ENCODE peak calls at places on chromosomes 11 and 22, in four cellular contexts. O, K, F and R are unnamed samples.
A peak's percentile ranks its signal among the peaks of the same experiment; 100 is the strongest.

GRCh38 chr22:38208549-38209097 is 6.8 kb downstream of the MAFF start:
- DNase-seq in O (no peak), K (no peak), F (no peak), R (no peak)

GRCh38 chr11:114738954-114739353 is 60.6 kb downstream of the NXPE2 start:
- DNase-seq in O (peak; percentile 22), K (peak; percentile 41), F (peak; percentile 78), R (peak; percentile 67)

GRCh38 chr11:13781153-13781552 is 112.7 kb downstream of the FAR1 start:
- DNase-seq in O (no peak), K (no peak), F (no peak), R (peak; percentile 13)

GRCh38 chr11:9774591-9775392 is 110.9 kb downstream of the SWAP70 start:
- DNase-seq in O (no peak), K (no peak), F (no peak), R (no peak)

GRCh38 chr22:20130319-20130718 is 1.3 kb upstream of the ZDHHC8 start:
- DNase-seq in O (no peak), K (no peak), F (peak; percentile 47), R (no peak)

GRCh38 chr11:85772700-85773099 is 38.2 kb downstream of the SYTL2 start:
- DNase-seq in O (no peak), K (no peak), F (no peak), R (no peak)

GRCh38 chr22:41296826-41297667 is 4.3 kb upstream of the ZC3H7B start:
- DNase-seq in O (no peak), K (no peak), F (no peak), R (no peak)

GRCh38 chr11:58914821-58915543 is 24.3 kb upstream of the GLYATL1 start:
- DNase-seq in O (no peak), K (no peak), F (no peak), R (no peak)

GRCh38 chr11:17102447-17102846 is 25.0 kb upstream of the RPS13 start:
- DNase-seq in O (no peak), K (no peak), F (no peak), R (no peak)

GRCh38 chr22:23789638-23790037 is 2.9 kb downstream of the SMARCB1 start:
- DNase-seq in O (no peak), K (no peak), F (no peak), R (no peak)

GRCh38 chr22:26616650-26617049 is 1.2 kb downstream of the CRYBB1 start:
- DNase-seq in O (no peak), K (no peak), F (peak; percentile 23), R (no peak)

GRCh38 chr22:44618400-44618799 is 83.6 kb upstream of the PRR5 start:
- DNase-seq in O (no peak), K (no peak), F (no peak), R (no peak)

GRCh38 chr11:117985953-117986887 is at the start of gene IL10RA:
- DNase-seq in O (peak; percentile 47), K (peak; percentile 78), F (peak; percentile 93), R (peak; percentile 94)

GRCh38 chr11:79255965-79256364 is 184.9 kb downstream of the TENM4 start:
- DNase-seq in O (no peak), K (no peak), F (no peak), R (no peak)

GRCh38 chr11:86355256-86355655 is 19.4 kb upstream of the CCDC81 start:
- DNase-seq in O (no peak), K (no peak), F (no peak), R (no peak)

GRCh38 chr11:88421530-88421929 is 84.0 kb upstream of the CTSC start:
- DNase-seq in O (no peak), K (no peak), F (peak; percentile 80), R (peak; percentile 72)

GRCh38 chr11:71165771-71166170 is 86.6 kb downstream of the SHANK2 start:
- DNase-seq in O (no peak), K (no peak), F (no peak), R (no peak)

GRCh38 chr11:124541204-124541603 is 2.2 kb downstream of the OR8B12 start:
- DNase-seq in O (no peak), K (no peak), F (no peak), R (no peak)

GRCh38 chr11:44728085-44728410 is 1.3 kb downstream of the TSPAN18 start:
- DNase-seq in O (no peak), K (no peak), F (no peak), R (no peak)

GRCh38 chr11:73218106-73218829 is at the start of gene P2RY2:
- DNase-seq in O (peak; percentile 47), K (peak; percentile 77), F (peak; percentile 71), R (peak; percentile 32)

GRCh38 chr11:30186748-30187147 is 44.1 kb upstream of the FSHB start:
- DNase-seq in O (no peak), K (no peak), F (no peak), R (no peak)

GRCh38 chr22:33747576-33748180 is 172.6 kb downstream of the LARGE1 start:
- DNase-seq in O (no peak), K (no peak), F (peak; percentile 7), R (peak; percentile 16)

GRCh38 chr22:49936973-49937757 is 18.7 kb downstream of the CRELD2 start:
- DNase-seq in O (no peak), K (peak; percentile 44), F (no peak), R (no peak)

GRCh38 chr22:37848587-37849088 is 581 bp upstream of the EIF3L start:
- DNase-seq in O (no peak), K (no peak), F (no peak), R (peak; percentile 34)

GRCh38 chr11:19281041-19281440 is 40.3 kb upstream of the E2F8 start:
- DNase-seq in O (no peak), K (no peak), F (peak; percentile 56), R (peak; percentile 37)

GRCh38 chr11:34056672-34057071 is 5.1 kb downstream of the CAPRIN1 start:
- DNase-seq in O (no peak), K (no peak), F (no peak), R (no peak)

GRCh38 chr11:57094206-57094940 is 87.4 kb upstream of the LRRC55 start:
- DNase-seq in O (no peak), K (no peak), F (no peak), R (no peak)

GRCh38 chr11:46122955-46123354 is 1.7 kb upstream of the PHF21A start:
- DNase-seq in O (no peak), K (no peak), F (no peak), R (no peak)

GRCh38 chr11:114149689-114150407 is 90.3 kb downstream of the ZBTB16 start:
- DNase-seq in O (no peak), K (no peak), F (no peak), R (no peak)

GRCh38 chr11:9203715-9204311 is 61.3 kb downstream of the DENND5A start:
- DNase-seq in O (no peak), K (no peak), F (no peak), R (peak; percentile 29)

GRCh38 chr22:50613291-50613981 is 12.8 kb downstream of the MAPK8IP2 start:
- DNase-seq in O (no peak), K (peak; percentile 86), F (no peak), R (no peak)

DNA sequence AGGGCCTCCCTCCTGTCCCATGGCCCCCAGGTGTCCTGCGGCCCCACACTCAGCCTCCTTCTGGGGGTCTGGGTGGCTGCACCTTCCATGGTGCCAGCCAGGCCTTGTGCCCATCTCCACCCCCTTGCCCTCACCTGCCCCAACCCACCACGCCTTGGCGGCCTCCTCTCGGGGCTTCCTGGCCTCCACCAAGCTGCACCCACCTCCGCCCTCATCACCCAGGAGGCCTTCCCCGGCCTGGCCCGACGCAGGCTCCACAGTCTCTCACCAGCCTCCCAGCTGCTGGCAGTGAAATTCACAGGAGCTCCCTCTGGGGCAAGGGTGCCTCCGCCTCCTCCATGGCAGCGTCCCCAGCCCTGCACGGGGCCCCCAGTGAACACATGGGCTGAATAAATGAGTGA is 35.9 kb upstream of the WNT7B start:
- DNase-seq in O (no peak), K (peak; percentile 53), F (no peak), R (no peak)
- H3K4me3 ChIP-seq in O (no peak overlapping the region), K (peak overlapping the region; percentile 50), F (peak overlapping the region; percentile 84), R (peak overlapping the region; percentile 86)

GRCh38 chr11:76588455-76589325 is 81.9 kb downstream of the LRRC32 start:
- DNase-seq in O (peak; percentile 50), K (no peak), F (peak; percentile 47), R (peak; percentile 28)
- H3K4me3 ChIP-seq in O (no peak overlapping the region), K (no peak overlapping the region), F (no peak overlapping the region), R (no peak overlapping the region)

DNA sequence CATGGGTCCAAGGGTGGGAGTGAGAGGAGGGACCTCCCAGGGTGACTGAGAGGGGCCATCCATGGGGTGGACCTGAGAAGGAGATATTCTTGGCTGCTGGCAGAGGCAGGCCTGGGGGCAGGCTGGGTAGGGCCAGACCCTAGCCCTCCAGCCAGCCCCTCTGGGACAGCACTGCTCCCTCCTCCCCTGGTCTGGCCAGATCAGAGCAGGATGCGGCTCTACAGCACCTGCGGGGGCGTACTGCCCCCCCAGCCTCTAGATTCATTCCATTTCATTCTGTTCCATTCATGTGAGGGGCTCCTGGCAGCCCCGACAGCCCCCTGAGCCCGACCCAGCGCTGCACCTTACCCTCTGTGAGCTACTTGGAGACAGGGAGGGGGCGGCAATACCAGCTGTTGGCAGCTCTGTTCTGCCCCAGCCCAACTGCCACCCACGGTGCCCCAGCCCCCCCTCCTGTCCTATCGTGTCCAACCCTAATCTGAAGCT is 34.3 kb upstream of the MYRF start:
- DNase-seq in O (no peak), K (no peak), F (no peak), R (no peak)
- H3K4me3 ChIP-seq in O (no peak overlapping the region), K (no peak overlapping the region), F (no peak overlapping the region), R (no peak overlapping the region)

DNA sequence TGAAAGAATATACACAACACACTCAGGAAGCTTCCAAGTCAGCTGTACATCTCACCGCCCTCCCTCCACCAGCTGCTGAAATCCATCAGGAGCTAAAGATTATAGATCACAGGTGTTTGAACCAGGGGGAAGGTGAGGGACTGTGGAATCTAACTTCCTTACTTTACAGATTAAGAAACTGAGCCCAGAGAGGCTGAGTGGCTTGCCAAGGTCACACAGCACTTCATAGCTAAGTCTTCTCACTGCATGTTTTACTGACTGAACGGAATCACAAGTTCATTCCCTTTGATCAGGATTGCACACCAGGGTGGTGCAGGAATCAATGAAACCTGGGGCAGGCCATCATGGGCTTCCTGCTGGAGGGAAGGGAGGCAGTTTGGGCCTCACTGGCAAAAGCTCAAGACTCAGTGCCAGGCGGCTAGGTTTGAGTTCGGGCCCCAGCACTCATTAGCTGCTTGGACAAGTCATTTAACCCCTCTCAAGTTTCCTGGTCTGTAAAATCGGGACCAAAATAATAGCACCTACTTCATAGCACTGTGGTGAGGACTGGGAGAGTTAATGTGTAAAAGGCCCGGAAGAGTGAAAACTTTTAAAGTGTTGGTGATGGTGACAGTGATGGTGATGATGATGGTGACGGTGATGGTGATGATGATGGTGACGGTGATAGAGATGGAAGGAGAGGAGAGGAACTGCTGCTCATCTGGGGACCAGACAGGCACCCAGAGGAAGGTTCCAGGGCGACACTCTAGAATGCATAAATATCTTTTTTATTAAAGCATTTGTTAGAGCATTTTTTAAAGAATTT is 8.2 kb downstream of the CD5 start:
- DNase-seq in O (no peak), K (no peak), F (no peak), R (no peak)
- H3K4me3 ChIP-seq in O (no peak overlapping the region), K (no peak overlapping the region), F (no peak overlapping the region), R (no peak overlapping the region)